ENCODE peak calls at places on chromosomes 1 and 21, in seven cellular contexts. K is GM12892; T is stimulated activated CD4-positive, alpha-beta T cell treated with anti-CD3 and anti-CD28 coated beads, Interleukin-1b, Interleukin-23, amount 100 ng/mL, for 1 hour; L is left ventricle myocardium inferior; A is endothelial cell; F is upper lobe of right lung; G is HS-5. P is an unnamed sample.
A peak's percentile ranks its signal among the peaks of the same experiment; 100 is the strongest.

GRCh38 chr21:33976980-33977720 is 61.5 kb upstream of the ATP5PO start:
- DNase-seq in K (no peak), T (no peak), L (no peak), A (no peak), F (no peak), G (no peak), P (no peak)

GRCh38 chr1:55962472-55962871 is 616.9 kb downstream of the PLPP3 start:
- DNase-seq in K (no peak), T (no peak), L (no peak), A (no peak), F (no peak), G (no peak), P (no peak)

GRCh38 chr21:44985441-44986401 is 45.9 kb downstream of the SLX9 start:
- DNase-seq in K (no peak), T (no peak), L (peak; percentile 12), A (no peak), F (peak; percentile 64), G (no peak), P (no peak)

GRCh38 chr1:164589961-164590507 is 31.1 kb downstream of the PBX1 start:
- DNase-seq in K (no peak), T (no peak), L (no peak), A (no peak), F (no peak), G (no peak), P (no peak)

GRCh38 chr1:87636198-87636892 is 307.7 kb downstream of the LMO4 start:
- DNase-seq in K (no peak), T (no peak), L (no peak), A (no peak), F (no peak), G (no peak), P (no peak)

GRCh38 chr1:224251741-224252146 is 68.7 kb downstream of the DEGS1 start:
- DNase-seq in K (no peak), T (no peak), L (no peak), A (peak; percentile 18), F (no peak), G (no peak), P (no peak)

GRCh38 chr21:21196087-21196486 is 197.9 kb downstream of the NCAM2 start:
- DNase-seq in K (no peak), T (no peak), L (no peak), A (no peak), F (no peak), G (no peak), P (no peak)

GRCh38 chr1:86854352-86854751 is 59.6 kb downstream of the SELENOF start:
- DNase-seq in K (no peak), T (no peak), L (no peak), A (no peak), F (no peak), G (no peak), P (no peak)

GRCh38 chr1:93616221-93616995 is 65.2 kb downstream of the BCAR3 start:
- DNase-seq in K (no peak), T (no peak), L (no peak), A (no peak), F (no peak), G (no peak), P (no peak)

GRCh38 chr1:114756009-114756892 is 1.5 kb downstream of the CSDE1 start:
- DNase-seq in K (no peak), T (no peak), L (no peak), A (no peak), F (no peak), G (no peak), P (no peak)

GRCh38 chr1:64664287-64664686 is 80.6 kb upstream of the RAVER2 start:
- DNase-seq in K (no peak), T (no peak), L (no peak), A (no peak), F (no peak), G (no peak), P (no peak)

GRCh38 chr21:36615274-36615964 is 83.5 kb upstream of the SIM2 start:
- DNase-seq in K (no peak), T (no peak), L (no peak), A (no peak), F (no peak), G (no peak), P (no peak)

GRCh38 chr1:59384443-59384842 is 87.5 kb downstream of the FGGY start:
- DNase-seq in K (no peak), T (no peak), L (no peak), A (no peak), F (no peak), G (no peak), P (no peak)

GRCh38 chr1:248858096-248858890 is 592 bp downstream of the ZNF692 start:
- DNase-seq in K (peak; percentile 51), T (no peak), L (peak; percentile 64), A (peak; percentile 75), F (peak; percentile 90), G (no peak), P (no peak)

GRCh38 chr1:23101101-23101827 is 67.4 kb downstream of the LUZP1 start:
- DNase-seq in K (no peak), T (no peak), L (no peak), A (no peak), F (no peak), G (peak; percentile 47), P (no peak)

GRCh38 chr1:234597894-234598293 is 12.1 kb downstream of the IRF2BP2 start:
- DNase-seq in K (no peak), T (no peak), L (peak; percentile 38), A (no peak), F (no peak), G (no peak), P (no peak)

GRCh38 chr1:223258751-223259177 is 105.2 kb downstream of the SUSD4 start:
- DNase-seq in K (no peak), T (no peak), L (no peak), A (no peak), F (no peak), G (no peak), P (no peak)

GRCh38 chr21:45265721-45266517 is 21.8 kb downstream of the POFUT2 start:
- DNase-seq in K (no peak), T (no peak), L (no peak), A (no peak), F (no peak), G (no peak), P (no peak)

GRCh38 chr1:21773585-21773984 is 9.4 kb downstream of the USP48 start:
- DNase-seq in K (no peak), T (no peak), L (no peak), A (no peak), F (no peak), G (no peak), P (no peak)

GRCh38 chr1:203271018-203271743 is 34.1 kb upstream of the BTG2 start:
- DNase-seq in K (no peak), T (peak; percentile 45), L (peak; percentile 44), A (no peak), F (peak; percentile 72), G (no peak), P (no peak)

GRCh38 chr1:26723013-26723991 is 27.5 kb downstream of the ARID1A start:
- DNase-seq in K (no peak), T (no peak), L (peak; percentile 83), A (peak; percentile 83), F (peak; percentile 82), G (peak; percentile 96), P (no peak)

GRCh38 chr1:2093055-2093454 is 42.8 kb downstream of the PRKCZ start:
- DNase-seq in K (no peak), T (no peak), L (no peak), A (no peak), F (no peak), G (no peak), P (no peak)

GRCh38 chr1:214632091-214632490 is 29.1 kb downstream of the CENPF start:
- DNase-seq in K (no peak), T (no peak), L (no peak), A (no peak), F (no peak), G (no peak), P (no peak)